ENCODE peak calls at places on chromosomes 5 and 9, in four cellular contexts. J is WTC11, N is HepG2, X is HEK293T. Y is an unnamed sample.

GRCh38 chr5:149747141-149747832 is 17.2 kb downstream of the PPARGC1B start:
- DNase-seq in J (no peak), N (no peak), X (no peak), Y (no peak)

GRCh38 chr9:37963936-37964739 is 60.2 kb upstream of the SLC25A51 start:
- DNase-seq in J (no peak), N (peak; percentile 94), X (no peak), Y (no peak)

GRCh38 chr5:171342362-171343111 is 33.5 kb downstream of the TLX3 start:
- DNase-seq in J (peak; percentile 44), N (peak; percentile 52), X (peak; percentile 79), Y (peak; percentile 60)

GRCh38 chr5:1175015-1175414 is 26.4 kb upstream of the SLC6A19 start:
- DNase-seq in J (no peak), N (no peak), X (no peak), Y (no peak)

GRCh38 chr5:132747064-132747692 is at the start of gene CCNI2:
- DNase-seq in J (peak; percentile 52), N (no peak), X (peak; percentile 49), Y (no peak)

GRCh38 chr5:119708076-119708790 is 78.9 kb downstream of the FAM170A start:
- DNase-seq in J (no peak), N (no peak), X (no peak), Y (no peak)

GRCh38 chr9:137411670-137412380 is 11.1 kb downstream of the EXD3 start:
- DNase-seq in J (no peak), N (no peak), X (no peak), Y (peak; percentile 80)

GRCh38 chr5:96903300-96903699 is 27.0 kb downstream of the ERAP2 start:
- DNase-seq in J (no peak), N (no peak), X (no peak), Y (no peak)

GRCh38 chr5:95163079-95163478 is 121.8 kb downstream of the MCTP1 start:
- DNase-seq in J (no peak), N (no peak), X (no peak), Y (no peak)

GRCh38 chr5:96432245-96433065 is 593 bp downstream of the PCSK1 start:
- DNase-seq in J (peak; percentile 55), N (no peak), X (peak; percentile 13), Y (no peak)

GRCh38 chr5:168342151-168342825 is 50.8 kb downstream of the WWC1 start:
- DNase-seq in J (no peak), N (no peak), X (no peak), Y (no peak)

GRCh38 chr5:73793911-73794310 is 167.9 kb downstream of the ARHGEF28 start:
- DNase-seq in J (no peak), N (no peak), X (no peak), Y (no peak)

GRCh38 chr5:116553366-116553765 is 21.3 kb downstream of the SEMA6A start:
- DNase-seq in J (no peak), N (no peak), X (no peak), Y (no peak)

GRCh38 chr9:124752967-124753366 is 18.1 kb downstream of the NR6A1 start:
- DNase-seq in J (no peak), N (no peak), X (no peak), Y (no peak)

GRCh38 chr5:110376281-110376916 is 350.1 kb downstream of the TMEM232 start:
- DNase-seq in J (no peak), N (no peak), X (no peak), Y (no peak)

GRCh38 chr5:110377411-110378392 is 348.8 kb downstream of the TMEM232 start:
- DNase-seq in J (no peak), N (no peak), X (no peak), Y (no peak)
- TF ChIP-seq ELF4 in J (no peak), N (no peak), X (no peak), Y (no peak)

GRCh38 chr9:18427691-18428090 is 46.3 kb upstream of the ADAMTSL1 start:
- DNase-seq in J (no peak), N (no peak), X (no peak), Y (no peak)

GRCh38 chr9:18424132-18424531 is 49.8 kb upstream of the ADAMTSL1 start:
- DNase-seq in J (no peak), N (no peak), X (no peak), Y (no peak)

GRCh38 chr9:18429065-18429464 is 44.9 kb upstream of the ADAMTSL1 start:
- DNase-seq in J (no peak), N (no peak), X (no peak), Y (no peak)

GRCh38 chr9:18428621-18429020 is 45.3 kb upstream of the ADAMTSL1 start:
- DNase-seq in J (no peak), N (no peak), X (no peak), Y (no peak)
- TF ChIP-seq ELF4 in J (no peak), N (no peak), X (no peak), Y (no peak)

DNA sequence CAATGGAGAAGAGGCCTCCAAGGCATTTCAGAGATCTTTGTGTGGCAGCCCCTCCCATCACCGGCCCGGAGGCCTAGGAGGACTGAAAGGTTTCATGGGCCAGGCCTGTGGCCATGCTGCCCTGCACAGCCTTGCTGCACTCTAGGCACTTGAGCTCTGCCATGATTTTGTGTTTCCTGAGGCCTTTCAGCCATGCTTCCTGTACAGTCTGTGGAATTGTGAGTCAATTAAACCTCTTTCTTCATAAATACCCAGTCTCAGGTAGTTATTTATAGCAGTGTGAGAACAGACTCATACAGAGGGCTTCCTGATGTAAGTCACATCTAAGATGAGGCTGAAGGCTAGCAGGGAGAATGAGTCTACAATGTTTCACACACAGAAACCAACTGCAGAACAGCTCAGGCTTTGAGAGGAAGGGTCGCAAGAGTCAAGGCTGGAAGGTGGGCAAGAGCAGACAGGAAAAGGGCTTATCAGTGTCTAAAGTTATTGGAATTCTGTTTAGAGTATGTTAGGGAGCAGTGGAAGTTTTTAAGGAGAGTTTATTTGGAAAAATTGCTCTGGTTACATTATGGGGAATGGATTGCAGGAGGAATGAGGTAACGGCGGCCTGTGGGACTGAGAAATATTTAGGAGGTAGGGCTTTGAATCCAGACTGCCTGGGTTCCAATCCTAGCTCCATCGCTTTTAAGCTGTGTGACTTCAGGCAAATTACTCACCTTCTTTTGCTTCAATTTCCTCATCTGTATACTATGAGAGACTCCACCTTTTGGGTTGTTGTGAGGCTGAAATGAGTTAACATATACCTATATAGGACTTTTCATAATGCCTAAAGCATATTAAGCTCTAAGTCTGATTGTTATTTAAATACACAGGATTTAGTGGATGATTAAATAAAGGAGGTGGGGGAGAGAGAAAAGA is 291.2 kb downstream of the CWC27 start:
- DNase-seq in J (no peak), N (no peak), X (no peak), Y (no peak)
- TF ChIP-seq ELF4 in J (no peak), N (no peak), X (no peak), Y (no peak)

DNA sequence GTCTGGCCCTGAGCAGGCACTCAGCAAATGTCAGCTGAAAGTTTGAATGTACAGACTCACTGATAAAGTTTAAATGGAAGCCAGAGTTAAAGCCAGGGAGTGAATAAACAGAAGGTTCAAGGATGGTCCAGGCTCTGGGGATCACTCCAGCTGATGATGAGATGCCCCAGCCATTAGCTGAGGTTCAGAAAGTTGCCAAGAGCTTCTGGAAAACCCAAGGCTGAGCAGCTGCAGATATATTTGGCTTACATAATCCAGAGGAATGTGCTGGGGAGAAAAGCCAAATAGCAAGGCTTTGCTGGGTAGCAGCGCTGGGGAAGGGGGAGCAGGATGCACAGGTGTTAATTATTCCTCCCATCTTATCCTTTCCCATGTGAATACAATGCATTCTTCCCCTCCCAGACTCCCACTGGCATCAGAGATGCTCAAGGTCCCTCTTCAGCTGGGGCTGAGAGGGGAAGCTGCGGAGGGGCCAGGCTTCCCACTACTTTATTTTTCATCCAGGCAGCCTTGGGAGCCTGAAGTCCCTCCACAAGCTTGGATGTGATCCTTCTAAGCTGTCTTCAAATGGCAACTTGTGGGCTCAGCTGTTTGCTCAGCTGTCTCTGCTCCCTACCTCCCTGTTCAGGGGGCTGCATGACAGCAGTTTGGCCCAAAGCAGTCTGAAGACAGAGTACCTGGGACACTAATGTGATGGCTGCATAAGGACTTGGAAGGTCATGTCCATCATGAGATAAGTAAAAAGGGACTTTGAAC is 341.2 kb downstream of the TRIM32 start:
- DNase-seq in J (no peak), N (no peak), X (no peak), Y (no peak)
- TF ChIP-seq ELF4 in J (no peak), N (no peak), X (no peak), Y (no peak)

DNA sequence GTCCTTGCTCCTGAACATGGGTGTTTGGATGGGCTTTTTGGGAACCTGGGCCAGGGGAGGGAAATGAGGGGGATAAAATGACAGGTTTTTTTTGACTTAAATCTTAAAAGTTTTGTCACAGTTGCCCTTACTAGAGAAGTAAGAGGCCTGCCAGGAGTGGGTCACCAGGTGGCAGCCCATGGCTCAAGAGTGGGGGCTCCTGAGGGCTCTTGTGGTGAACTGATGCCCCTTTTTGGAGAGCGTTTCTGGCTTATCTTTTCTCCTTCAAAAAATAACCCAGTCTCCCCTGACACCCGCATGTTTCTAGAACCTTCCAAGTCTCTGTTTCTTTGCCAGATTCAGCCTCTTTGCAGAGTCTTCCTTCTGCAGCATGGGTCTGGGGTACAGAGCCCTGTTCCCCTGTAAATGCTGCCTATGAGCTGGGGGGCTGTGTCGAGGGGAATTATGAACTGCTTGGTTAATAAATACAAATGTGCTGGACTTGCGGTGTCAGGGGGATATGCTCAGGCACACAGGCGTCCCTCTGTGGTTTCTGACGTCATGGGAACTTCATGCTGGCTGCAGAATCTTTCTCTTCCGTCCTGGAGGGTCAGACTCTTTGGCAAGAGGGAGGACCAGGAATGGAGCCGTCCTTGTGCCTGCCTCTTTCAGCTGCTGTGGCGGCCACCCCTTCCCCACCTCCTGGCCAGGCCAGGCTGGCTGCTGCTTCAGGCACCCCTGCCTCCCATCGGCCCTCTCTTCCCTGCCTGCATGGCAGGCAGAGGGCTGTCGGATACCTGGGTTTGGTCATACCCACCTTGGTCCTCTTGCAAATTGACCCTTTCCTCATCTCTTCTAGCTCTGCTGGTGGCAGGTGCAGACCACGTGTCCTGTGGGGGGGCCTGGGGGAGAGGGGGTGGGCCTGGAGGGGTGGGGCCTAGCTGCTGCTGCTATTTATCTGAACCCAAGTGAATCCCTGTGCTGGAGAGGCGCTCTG is 30.1 kb downstream of the PTPA start:
- DNase-seq in J (no peak), N (no peak), X (no peak), Y (no peak)
- TF ChIP-seq ELF4 in J (no peak), N (no peak), X (no peak), Y (no peak)

GRCh38 chr5:154397652-154398406 is 48.0 kb upstream of the SAP30L start:
- DNase-seq in J (no peak), N (no peak), X (peak; percentile 46), Y (no peak)
- TF ChIP-seq ELF4 in J (no peak), N (no peak), X (no peak), Y (no peak)

GRCh38 chr5:102511666-102512065 is 12.9 kb upstream of the SLCO6A1 start:
- DNase-seq in J (no peak), N (no peak), X (no peak), Y (no peak)
- TF ChIP-seq ELF4 in J (no peak), N (no peak), X (no peak), Y (no peak)

Y was measured in K562.